ENCODE peak calls at places on chromosomes 5 and 9, in five cellular contexts. One of them, this sample, is unnamed.

GRCh38 chr9:100670719-100671118 is 92.8 kb downstream of the CAVIN4 start:
- DNase-seq in H9: no peak
- DNase-seq in H1: no peak
- DNase-seq in trophoblast cell: no peak
- DNase-seq in mesenchymal stem cell: no peak
- DNase-seq in this sample: no peak

GRCh38 chr9:18485691-18486090 is 11.7 kb downstream of the ADAMTSL1 start:
- DNase-seq in trophoblast cell: no peak
- DNase-seq in H9: no peak
- DNase-seq in mesenchymal stem cell: peak; percentile 40
- DNase-seq in H1: no peak
- DNase-seq in this sample: no peak

GRCh38 chr5:1513326-1514026 is 10.3 kb downstream of the LPCAT1 start:
- DNase-seq in trophoblast cell: no peak
- DNase-seq in H9: peak; percentile 24
- DNase-seq in mesenchymal stem cell: no peak
- DNase-seq in H1: no peak
- DNase-seq in this sample: no peak

GRCh38 chr5:142059304-142059940 is 46.6 kb upstream of the GNPDA1 start:
- DNase-seq in mesenchymal stem cell: no peak
- DNase-seq in H1: no peak
- DNase-seq in trophoblast cell: no peak
- DNase-seq in H9: peak; percentile 38
- DNase-seq in this sample: no peak

GRCh38 chr9:128160603-128160987 is 530 bp downstream of the BBLN start:
- DNase-seq in trophoblast cell: no peak
- DNase-seq in mesenchymal stem cell: peak; percentile 24
- DNase-seq in H1: no peak
- DNase-seq in H9: no peak
- DNase-seq in this sample: no peak

GRCh38 chr5:26791433-26791832 is 247.0 kb downstream of the CDH9 start:
- DNase-seq in H1: no peak
- DNase-seq in mesenchymal stem cell: peak; percentile 38
- DNase-seq in H9: no peak
- DNase-seq in trophoblast cell: no peak
- DNase-seq in this sample: no peak

GRCh38 chr9:7979591-7979990 is 180.0 kb upstream of the DMAC1 start:
- DNase-seq in H9: no peak
- DNase-seq in H1: no peak
- DNase-seq in mesenchymal stem cell: no peak
- DNase-seq in trophoblast cell: no peak
- DNase-seq in this sample: no peak

GRCh38 chr9:135345775-135346433 is 133.7 kb upstream of the PPP1R26 start:
- DNase-seq in trophoblast cell: no peak
- DNase-seq in H9: no peak
- DNase-seq in mesenchymal stem cell: no peak
- DNase-seq in H1: no peak
- DNase-seq in this sample: no peak

GRCh38 chr5:20276061-20276958 is 288.3 kb upstream of the CDH18 start:
- DNase-seq in mesenchymal stem cell: peak; percentile 20
- DNase-seq in H9: peak; percentile 25
- DNase-seq in H1: no peak
- DNase-seq in trophoblast cell: no peak
- DNase-seq in this sample: no peak

GRCh38 chr9:33742519-33742918 is 52.8 kb upstream of the PRSS3 start:
- DNase-seq in mesenchymal stem cell: no peak
- DNase-seq in trophoblast cell: no peak
- DNase-seq in H1: no peak
- DNase-seq in H9: no peak
- DNase-seq in this sample: no peak

GRCh38 chr5:175447571-175447970 is 3.6 kb upstream of the DRD1 start:
- DNase-seq in mesenchymal stem cell: no peak
- DNase-seq in H1: no peak
- DNase-seq in trophoblast cell: no peak
- DNase-seq in H9: no peak
- DNase-seq in this sample: no peak

GRCh38 chr5:27472000-27472763 is 433.8 kb upstream of the CDH9 start:
- DNase-seq in mesenchymal stem cell: peak; percentile 93
- DNase-seq in H1: peak; percentile 54
- DNase-seq in H9: peak; percentile 97
- DNase-seq in trophoblast cell: no peak
- DNase-seq in this sample: peak; percentile 56

GRCh38 chr9:134505032-134505431 is 136.6 kb upstream of the COL5A1 start:
- DNase-seq in trophoblast cell: no peak
- DNase-seq in H9: no peak
- DNase-seq in H1: no peak
- DNase-seq in mesenchymal stem cell: no peak
- DNase-seq in this sample: no peak

GRCh38 chr5:10400411-10400810 is 41.3 kb upstream of the ROPN1L start:
- DNase-seq in H1: no peak
- DNase-seq in H9: no peak
- DNase-seq in trophoblast cell: no peak
- DNase-seq in mesenchymal stem cell: no peak
- DNase-seq in this sample: no peak

GRCh38 chr5:181187500-181188213 is 17.3 kb downstream of the TRIM7 start:
- DNase-seq in H1: peak; percentile 97
- DNase-seq in H9: peak; percentile 87
- DNase-seq in mesenchymal stem cell: peak; percentile 91
- DNase-seq in trophoblast cell: peak; percentile 91
- DNase-seq in this sample: peak; percentile 84

GRCh38 chr9:91572044-91572443 is 148.4 kb upstream of the NFIL3 start:
- DNase-seq in mesenchymal stem cell: peak; percentile 13
- DNase-seq in H9: no peak
- DNase-seq in trophoblast cell: no peak
- DNase-seq in H1: no peak
- DNase-seq in this sample: peak; percentile 14

GRCh38 chr9:94140418-94140780 is 56.1 kb downstream of the PTPDC1 start:
- DNase-seq in H9: no peak
- DNase-seq in trophoblast cell: no peak
- DNase-seq in H1: no peak
- DNase-seq in mesenchymal stem cell: no peak
- DNase-seq in this sample: no peak

GRCh38 chr5:16794381-16794913 is 141.6 kb downstream of the MYO10 start:
- DNase-seq in mesenchymal stem cell: no peak
- DNase-seq in trophoblast cell: no peak
- DNase-seq in H9: no peak
- DNase-seq in H1: no peak
- DNase-seq in this sample: no peak

GRCh38 chr5:65672787-65673186 is 48.0 kb downstream of the SHLD3 start:
- DNase-seq in H1: no peak
- DNase-seq in H9: no peak
- DNase-seq in trophoblast cell: peak; percentile 24
- DNase-seq in mesenchymal stem cell: peak; percentile 85
- DNase-seq in this sample: no peak

GRCh38 chr5:72537166-72537565 is 30.0 kb upstream of the ZNF366 start:
- DNase-seq in trophoblast cell: no peak
- DNase-seq in mesenchymal stem cell: no peak
- DNase-seq in H9: no peak
- DNase-seq in H1: no peak
- DNase-seq in this sample: no peak

GRCh38 chr9:78972303-78973002 is 599.3 kb upstream of the TLE4 start:
- DNase-seq in H9: no peak
- DNase-seq in mesenchymal stem cell: no peak
- DNase-seq in H1: no peak
- DNase-seq in trophoblast cell: no peak
- DNase-seq in this sample: no peak

GRCh38 chr5:142472306-142472951 is 147.6 kb upstream of the SPRY4 start:
- DNase-seq in H1: no peak
- DNase-seq in H9: no peak
- DNase-seq in mesenchymal stem cell: peak; percentile 94
- DNase-seq in trophoblast cell: peak; percentile 90
- DNase-seq in this sample: no peak

GRCh38 chr9:136352682-136353081 is 10.9 kb downstream of the DNLZ start:
- DNase-seq in H1: no peak
- DNase-seq in H9: no peak
- DNase-seq in trophoblast cell: no peak
- DNase-seq in mesenchymal stem cell: no peak
- DNase-seq in this sample: no peak

GRCh38 chr9:18105996-18106595 is 367.9 kb upstream of the ADAMTSL1 start:
- DNase-seq in H1: no peak
- DNase-seq in mesenchymal stem cell: no peak
- DNase-seq in H9: no peak
- DNase-seq in trophoblast cell: no peak
- DNase-seq in this sample: peak; percentile 26

GRCh38 chr5:6682239-6682638 is 31.0 kb upstream of the TENT4A start:
- DNase-seq in trophoblast cell: no peak
- DNase-seq in H9: peak; percentile 65
- DNase-seq in H1: no peak
- DNase-seq in mesenchymal stem cell: no peak
- DNase-seq in this sample: no peak

GRCh38 chr5:137636076-137636475 is 99.8 kb downstream of the KLHL3 start:
- DNase-seq in trophoblast cell: no peak
- DNase-seq in H9: no peak
- DNase-seq in mesenchymal stem cell: no peak
- DNase-seq in H1: no peak
- DNase-seq in this sample: no peak

GRCh38 chr9:72828281-72828731 is 124.5 kb downstream of the ALDH1A1 start:
- DNase-seq in mesenchymal stem cell: no peak
- DNase-seq in H9: no peak
- DNase-seq in trophoblast cell: no peak
- DNase-seq in H1: no peak
- DNase-seq in this sample: no peak

GRCh38 chr9:4547016-4547415 is 56.7 kb downstream of the SLC1A1 start:
- DNase-seq in H9: no peak
- DNase-seq in mesenchymal stem cell: peak; percentile 40
- DNase-seq in trophoblast cell: no peak
- DNase-seq in H1: no peak
- DNase-seq in this sample: no peak

DNA sequence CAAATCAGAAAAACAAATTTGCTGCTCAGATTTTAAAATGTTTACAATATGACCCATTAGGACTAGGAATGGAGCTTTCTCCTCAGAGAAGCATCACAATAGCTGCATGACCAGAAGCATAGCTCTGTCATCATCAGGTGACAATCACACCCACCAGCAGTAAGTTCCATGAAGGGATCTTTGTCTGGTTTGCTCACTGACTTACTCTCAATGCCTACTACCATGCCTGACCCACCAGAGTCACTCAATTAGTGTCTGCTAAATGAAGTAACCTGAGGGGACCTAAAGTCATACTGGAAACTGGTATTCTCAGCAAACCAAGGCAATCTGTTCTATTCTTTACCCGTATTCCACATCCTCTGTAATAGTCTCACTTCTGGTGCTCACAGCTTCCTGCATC is 7.7 kb downstream of the ERMP1 start:
- DNase-seq in trophoblast cell: no peak
- DNase-seq in mesenchymal stem cell: no peak
- DNase-seq in H1: no peak
- DNase-seq in H9: no peak
- DNase-seq in this sample: no peak
- H2BK12ac ChIP-seq in trophoblast cell: no peak overlapping the region
- H2BK12ac ChIP-seq in mesenchymal stem cell: no peak overlapping the region
- H2BK12ac ChIP-seq in H1: no peak overlapping the region
- H2BK12ac ChIP-seq in H9: no peak overlapping the region
- H2BK12ac ChIP-seq in this sample: no peak overlapping the region

DNA sequence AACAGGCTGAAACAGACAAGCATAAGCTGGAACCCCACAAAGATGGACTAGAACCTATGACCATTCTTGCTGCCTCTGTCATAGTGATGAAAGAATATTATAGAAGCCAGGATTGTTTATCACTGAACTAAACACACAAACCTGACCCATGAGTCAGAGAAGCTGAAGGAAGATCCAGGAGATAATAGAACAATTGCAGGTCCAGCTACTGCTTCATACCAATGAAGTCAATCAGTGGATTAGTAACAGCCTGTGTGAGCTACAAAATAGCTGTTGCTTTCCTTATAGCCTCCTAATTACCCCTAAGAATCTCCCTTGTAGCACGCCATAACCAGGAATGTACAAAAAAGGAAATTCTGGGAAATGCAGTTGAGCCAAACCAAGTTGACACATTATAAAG is 459.9 kb upstream of the ZNF462 start:
- DNase-seq in mesenchymal stem cell: peak; percentile 76
- DNase-seq in trophoblast cell: peak; percentile 70
- DNase-seq in H1: no peak
- DNase-seq in H9: no peak
- DNase-seq in this sample: no peak
- H2BK120ac ChIP-seq in mesenchymal stem cell: no peak overlapping the region
- H2BK120ac ChIP-seq in trophoblast cell: no peak overlapping the region
- H2BK120ac ChIP-seq in H1: no peak overlapping the region
- H2BK120ac ChIP-seq in H9: no peak overlapping the region
- H2BK120ac ChIP-seq in this sample: no peak overlapping the region

DNA sequence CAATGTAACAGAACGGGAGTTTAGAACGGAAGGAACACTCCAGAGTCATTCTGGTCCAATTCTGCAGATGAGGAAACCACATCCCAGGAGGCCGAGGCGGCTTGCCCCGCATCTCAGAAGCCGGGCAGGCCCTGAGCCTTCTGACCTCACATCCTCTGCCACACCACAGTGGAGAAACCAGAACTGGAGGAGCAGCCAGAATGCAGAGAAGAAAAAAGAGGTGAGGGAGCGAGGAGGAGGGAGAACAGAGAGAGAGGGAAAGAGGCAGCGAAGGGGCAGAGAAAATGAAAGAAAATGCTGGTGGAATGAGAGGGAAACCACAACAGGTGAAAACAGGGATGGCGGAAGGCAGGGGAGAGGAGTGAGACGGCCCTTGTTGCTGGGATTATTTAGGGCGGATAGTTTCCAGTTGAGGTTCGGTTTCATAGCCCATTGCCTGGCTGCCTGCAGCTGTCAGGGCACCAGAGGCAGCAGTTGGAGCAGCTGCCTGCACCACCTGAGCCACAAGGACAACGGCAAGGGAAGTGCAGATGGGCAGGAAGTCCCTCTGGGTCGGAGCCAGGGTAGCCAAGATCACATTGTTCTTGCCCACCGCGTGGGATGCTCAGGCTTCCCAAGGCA is at the start of gene HMHB1:
- DNase-seq in trophoblast cell: no peak
- DNase-seq in mesenchymal stem cell: no peak
- DNase-seq in H1: no peak
- DNase-seq in H9: no peak
- DNase-seq in this sample: no peak
- H3K4me1 ChIP-seq in trophoblast cell: no peaks in the 10 kb centered on the region
- H3K4me1 ChIP-seq in mesenchymal stem cell: no peaks in the 10 kb centered on the region
- H3K4me1 ChIP-seq in H1: no peaks in the 10 kb centered on the region
- H3K4me1 ChIP-seq in H9: no peaks in the 10 kb centered on the region
- H3K4me1 ChIP-seq in this sample: peaks cover 2% of the 10 kb centered on the region

DNA sequence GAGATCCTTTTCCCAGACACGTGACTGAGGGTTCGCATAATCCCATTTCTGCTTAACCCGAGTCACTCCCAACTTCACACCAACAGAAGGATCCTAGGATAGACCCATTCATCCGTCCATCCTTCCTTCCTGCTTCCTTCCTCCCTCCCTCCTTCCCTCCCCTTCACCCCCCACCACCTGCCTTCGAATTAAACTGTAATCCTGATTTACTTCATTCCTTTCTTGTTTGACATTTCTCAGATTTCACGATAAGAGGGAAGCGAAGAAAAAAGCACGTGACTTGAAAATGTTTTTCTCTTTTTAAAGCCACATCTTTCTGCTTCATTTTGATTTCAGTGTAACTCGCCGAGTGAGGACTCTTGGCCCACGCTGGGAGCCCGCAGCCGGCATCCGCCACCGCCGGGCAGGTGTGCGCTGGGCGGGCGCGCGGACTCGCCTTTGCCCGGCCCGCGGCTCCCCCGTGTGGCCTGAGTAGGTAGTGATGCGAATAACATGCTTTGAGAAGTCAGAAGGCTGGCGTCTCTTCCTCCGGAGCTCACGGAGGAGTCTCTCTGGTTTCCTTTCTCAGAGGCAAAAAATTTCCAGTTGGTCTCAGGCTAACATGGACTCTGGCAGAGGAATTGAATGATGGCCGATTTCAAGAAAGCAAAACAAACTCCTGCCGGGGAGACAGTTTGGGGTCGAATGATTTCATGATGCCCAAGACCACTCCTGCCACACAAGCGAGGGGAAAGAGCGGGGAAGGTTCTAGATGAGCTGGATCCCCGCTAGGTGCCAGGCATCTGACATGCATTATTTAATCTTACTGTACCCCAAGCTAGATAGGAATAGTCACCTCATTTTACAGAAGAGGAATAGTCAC is 117.7 kb downstream of the SLC12A2 start:
- DNase-seq in mesenchymal stem cell: peak; percentile 51
- DNase-seq in H1: peak; percentile 97
- DNase-seq in trophoblast cell: peak; percentile 77
- DNase-seq in H9: peak; percentile 86
- DNase-seq in this sample: peak; percentile 64
- H2BK12ac ChIP-seq in mesenchymal stem cell: no peak overlapping the region
- H2BK12ac ChIP-seq in H1: no peak overlapping the region
- H2BK12ac ChIP-seq in trophoblast cell: no peak overlapping the region
- H2BK12ac ChIP-seq in H9: no peak overlapping the region
- H2BK12ac ChIP-seq in this sample: no peak overlapping the region

This sample was measured in neuronal stem cell.